ENCODE peak calls at places on chromosomes 1 and 21, in four cellular contexts. S is PC-3, D is HFF-Myc, T is lower leg skin. B is an unnamed sample.

GRCh38 chr1:28447674-28448073 is 58.2 kb upstream of the RCC1 start:
- DNase-seq in S (no peak), T (no peak), D (no peak), B (no peak)

GRCh38 chr1:219582310-219582709 is 30.6 kb downstream of the ZC3H11B start:
- DNase-seq in T (no peak), D (no peak), S (peak), B (no peak)

GRCh38 chr1:12450090-12450764 is 167.8 kb downstream of the DHRS3 start:
- DNase-seq in D (no peak), S (no peak), T (no peak), B (no peak)

GRCh38 chr1:67561704-67562113 is 123.3 kb upstream of the GADD45A start:
- DNase-seq in D (peak), T (peak), S (peak), B (peak)

GRCh38 chr1:219159946-219160645 is 13.6 kb upstream of the LYPLAL1 start:
- DNase-seq in S (peak), D (no peak), T (no peak), B (no peak)

GRCh38 chr1:26538480-26539412 is 9.2 kb downstream of the RPS6KA1 start:
- DNase-seq in S (peak), T (no peak), D (no peak), B (peak)

GRCh38 chr21:31801551-31802234 is 69.8 kb upstream of the SCAF4 start:
- DNase-seq in S (no peak), D (no peak), T (no peak), B (no peak)

GRCh38 chr1:229538945-229539344 is 19.6 kb downstream of the ABCB10 start:
- DNase-seq in D (no peak), T (no peak), S (no peak), B (no peak)

GRCh38 chr1:167551359-167551758 is 2.2 kb downstream of the CREG1 start:
- DNase-seq in T (no peak), D (no peak), S (no peak), B (no peak)

GRCh38 chr1:108717774-108718316 is 5.1 kb downstream of the FNDC7 start:
- DNase-seq in T (no peak), S (no peak), D (no peak), B (no peak)

GRCh38 chr1:1327291-1327690 is 2.7 kb downstream of the CPTP start:
- DNase-seq in D (no peak), T (no peak), S (no peak), B (no peak)

DNA sequence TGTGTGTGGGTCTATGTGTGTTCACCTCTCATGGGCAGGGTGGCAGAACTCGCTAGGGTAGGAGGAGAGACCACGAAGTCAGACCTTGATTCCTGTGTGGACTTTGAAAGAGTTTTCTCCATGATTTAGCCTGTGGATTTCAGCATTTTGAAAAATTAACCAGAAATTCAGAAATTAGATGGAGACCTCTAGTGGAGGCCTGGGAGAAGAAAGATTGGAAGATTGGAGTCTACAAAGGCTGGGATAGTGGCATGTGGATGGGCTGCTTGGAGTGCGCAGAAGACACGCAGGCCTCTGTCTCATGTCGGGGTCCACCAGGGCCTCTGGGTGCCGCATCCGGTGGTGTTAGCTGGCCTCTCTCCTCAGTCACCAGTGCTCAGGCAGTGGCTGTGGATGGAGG is 18.9 kb upstream of the IGSF5 start:
- DNase-seq in S (peak), D (no peak), T (no peak), B (no peak)
- TF ChIP-seq CTCF in S (peak), D (peak), T (no peak), B (no peak)

GRCh38 chr1:40362699-40363098 is 10.8 kb upstream of the SMAP2 start:
- DNase-seq in D (no peak), T (no peak), S (no peak), B (no peak)

GRCh38 chr1:40360631-40361030 is 12.9 kb upstream of the SMAP2 start:
- DNase-seq in S (no peak), D (no peak), T (no peak), B (no peak)

GRCh38 chr1:40362199-40362598 is 11.3 kb upstream of the SMAP2 start:
- DNase-seq in S (no peak), D (no peak), T (no peak), B (no peak)

GRCh38 chr1:40361637-40362036 is 11.9 kb upstream of the SMAP2 start:
- DNase-seq in D (no peak), T (no peak), S (no peak), B (no peak)

GRCh38 chr1:40363721-40364120 is 9.8 kb upstream of the SMAP2 start:
- DNase-seq in T (no peak), S (no peak), D (no peak), B (peak)
- TF ChIP-seq CTCF in T (no peak), S (no peak), D (no peak), B (no peak)

DNA sequence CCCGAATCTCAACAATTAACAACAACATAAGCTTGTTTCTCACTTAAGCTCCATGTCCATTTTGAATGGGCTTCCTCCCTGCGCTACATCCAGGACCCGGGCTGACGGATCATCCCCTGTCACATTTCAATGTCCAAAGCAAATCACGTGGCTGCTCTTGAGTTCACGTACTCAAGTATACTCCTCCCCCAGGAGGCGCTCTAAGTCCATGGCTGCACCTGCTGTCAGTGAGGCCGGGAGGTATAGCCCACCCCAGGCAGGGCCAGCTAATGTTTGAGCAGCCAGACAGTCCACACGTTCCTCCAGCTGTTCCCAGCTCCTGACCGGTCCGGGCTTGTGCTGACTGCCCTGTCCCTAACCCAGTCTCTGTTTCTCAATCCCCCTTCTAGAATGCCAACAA is 220.8 kb downstream of the SLC35F3 start:
- DNase-seq in D (no peak), S (peak), T (no peak), B (peak)
- TF ChIP-seq CTCF in D (peak), S (peak), T (no peak), B (peak)

GRCh38 chr1:206556748-206557635 is 49.7 kb downstream of the RASSF5 start:
- DNase-seq in S (peak), T (peak), D (no peak), B (peak)
- TF ChIP-seq CTCF in S (no peak), T (no peak), D (no peak), B (no peak)

GRCh38 chr1:185059950-185060571 is 14.7 kb downstream of the RNF2 start:
- DNase-seq in T (no peak), S (no peak), D (no peak), B (no peak)

GRCh38 chr1:185066181-185066580 is 20.8 kb downstream of the RNF2 start:
- DNase-seq in S (no peak), D (no peak), T (no peak), B (no peak)

GRCh38 chr1:185062710-185063370 is 17.5 kb downstream of the RNF2 start:
- DNase-seq in S (no peak), T (no peak), D (no peak), B (no peak)

GRCh38 chr1:185068362-185068761 is 23.0 kb downstream of the RNF2 start:
- DNase-seq in D (no peak), S (no peak), T (no peak), B (no peak)

GRCh38 chr1:185063719-185064118 is 18.4 kb downstream of the RNF2 start:
- DNase-seq in D (no peak), T (no peak), S (no peak), B (no peak)
- TF ChIP-seq CTCF in D (no peak), T (no peak), S (no peak), B (no peak)